ENCODE peak calls at places on chromosomes 13 and 19, in nine cellular contexts. One of them, this sample, is unnamed.

GRCh38 chr19:16807416-16808274 is 21.6 kb upstream of the SIN3B start:
- DNase-seq in activated naive CD8-positive, alpha-beta T cell treated with anti-CD3 and anti-CD28 coated beads for 36 hours: no peak
- DNase-seq in lung: no peak
- DNase-seq in activated CD4-positive, CD25-positive, alpha-beta regulatory T cell treated with anti-CD3 and anti-CD28 coated beads, Interleukin-2, amount 50 U/mL, for 16 hours: no peak
- DNase-seq in upper lobe of right lung: no peak
- DNase-seq in NCI-H510A treated with DMSO at 0.1 percent for 48 hours: no peak
- DNase-seq in stimulated activated CD4-positive, alpha-beta T cell treated with anti-CD3 and anti-CD28 coated beads, Interleukin-15, amount 100 ng/mL, for 1 hour: no peak
- DNase-seq in stimulated activated effector memory CD8-positive, alpha-beta T cell treated with anti-CD3 and anti-CD28 coated beads, Interleukin-12 subunit alpha, Interleukin-12 subunit beta, amount 100 ng/mL, for 72 hours: no peak
- DNase-seq in AG04449: no peak
- DNase-seq in this sample: no peak

GRCh38 chr19:19238126-19238894 is 26.6 kb downstream of the NCAN start:
- DNase-seq in activated naive CD8-positive, alpha-beta T cell treated with anti-CD3 and anti-CD28 coated beads for 36 hours: no peak
- DNase-seq in NCI-H510A treated with DMSO at 0.1 percent for 48 hours: no peak
- DNase-seq in upper lobe of right lung: no peak
- DNase-seq in stimulated activated CD4-positive, alpha-beta T cell treated with anti-CD3 and anti-CD28 coated beads, Interleukin-15, amount 100 ng/mL, for 1 hour: no peak
- DNase-seq in lung: no peak
- DNase-seq in activated CD4-positive, CD25-positive, alpha-beta regulatory T cell treated with anti-CD3 and anti-CD28 coated beads, Interleukin-2, amount 50 U/mL, for 16 hours: no peak
- DNase-seq in stimulated activated effector memory CD8-positive, alpha-beta T cell treated with anti-CD3 and anti-CD28 coated beads, Interleukin-12 subunit alpha, Interleukin-12 subunit beta, amount 100 ng/mL, for 72 hours: no peak
- DNase-seq in AG04449: no peak
- DNase-seq in this sample: no peak

GRCh38 chr13:99605417-99606321 is 104.4 kb downstream of the TM9SF2 start:
- DNase-seq in upper lobe of right lung: peak; percentile 72
- DNase-seq in activated CD4-positive, CD25-positive, alpha-beta regulatory T cell treated with anti-CD3 and anti-CD28 coated beads, Interleukin-2, amount 50 U/mL, for 16 hours: peak; percentile 29
- DNase-seq in activated naive CD8-positive, alpha-beta T cell treated with anti-CD3 and anti-CD28 coated beads for 36 hours: peak; percentile 47
- DNase-seq in stimulated activated CD4-positive, alpha-beta T cell treated with anti-CD3 and anti-CD28 coated beads, Interleukin-15, amount 100 ng/mL, for 1 hour: no peak
- DNase-seq in lung: peak; percentile 32
- DNase-seq in stimulated activated effector memory CD8-positive, alpha-beta T cell treated with anti-CD3 and anti-CD28 coated beads, Interleukin-12 subunit alpha, Interleukin-12 subunit beta, amount 100 ng/mL, for 72 hours: peak; percentile 73
- DNase-seq in AG04449: no peak
- DNase-seq in NCI-H510A treated with DMSO at 0.1 percent for 48 hours: peak; percentile 50
- DNase-seq in this sample: peak; percentile 23

GRCh38 chr13:71661921-71662320 is 205.1 kb downstream of the DACH1 start:
- DNase-seq in stimulated activated effector memory CD8-positive, alpha-beta T cell treated with anti-CD3 and anti-CD28 coated beads, Interleukin-12 subunit alpha, Interleukin-12 subunit beta, amount 100 ng/mL, for 72 hours: no peak
- DNase-seq in lung: no peak
- DNase-seq in upper lobe of right lung: no peak
- DNase-seq in stimulated activated CD4-positive, alpha-beta T cell treated with anti-CD3 and anti-CD28 coated beads, Interleukin-15, amount 100 ng/mL, for 1 hour: no peak
- DNase-seq in activated naive CD8-positive, alpha-beta T cell treated with anti-CD3 and anti-CD28 coated beads for 36 hours: no peak
- DNase-seq in AG04449: no peak
- DNase-seq in activated CD4-positive, CD25-positive, alpha-beta regulatory T cell treated with anti-CD3 and anti-CD28 coated beads, Interleukin-2, amount 50 U/mL, for 16 hours: no peak
- DNase-seq in NCI-H510A treated with DMSO at 0.1 percent for 48 hours: no peak
- DNase-seq in this sample: no peak

GRCh38 chr19:52148256-52148655 is 8.5 kb upstream of the ZNF616 start:
- DNase-seq in stimulated activated effector memory CD8-positive, alpha-beta T cell treated with anti-CD3 and anti-CD28 coated beads, Interleukin-12 subunit alpha, Interleukin-12 subunit beta, amount 100 ng/mL, for 72 hours: no peak
- DNase-seq in stimulated activated CD4-positive, alpha-beta T cell treated with anti-CD3 and anti-CD28 coated beads, Interleukin-15, amount 100 ng/mL, for 1 hour: no peak
- DNase-seq in lung: no peak
- DNase-seq in activated CD4-positive, CD25-positive, alpha-beta regulatory T cell treated with anti-CD3 and anti-CD28 coated beads, Interleukin-2, amount 50 U/mL, for 16 hours: no peak
- DNase-seq in AG04449: no peak
- DNase-seq in upper lobe of right lung: no peak
- DNase-seq in NCI-H510A treated with DMSO at 0.1 percent for 48 hours: no peak
- DNase-seq in activated naive CD8-positive, alpha-beta T cell treated with anti-CD3 and anti-CD28 coated beads for 36 hours: no peak
- DNase-seq in this sample: no peak

GRCh38 chr19:17762505-17763229 is 11.4 kb downstream of the FCHO1 start:
- DNase-seq in AG04449: no peak
- DNase-seq in activated naive CD8-positive, alpha-beta T cell treated with anti-CD3 and anti-CD28 coated beads for 36 hours: no peak
- DNase-seq in NCI-H510A treated with DMSO at 0.1 percent for 48 hours: no peak
- DNase-seq in lung: no peak
- DNase-seq in stimulated activated effector memory CD8-positive, alpha-beta T cell treated with anti-CD3 and anti-CD28 coated beads, Interleukin-12 subunit alpha, Interleukin-12 subunit beta, amount 100 ng/mL, for 72 hours: no peak
- DNase-seq in activated CD4-positive, CD25-positive, alpha-beta regulatory T cell treated with anti-CD3 and anti-CD28 coated beads, Interleukin-2, amount 50 U/mL, for 16 hours: no peak
- DNase-seq in upper lobe of right lung: no peak
- DNase-seq in stimulated activated CD4-positive, alpha-beta T cell treated with anti-CD3 and anti-CD28 coated beads, Interleukin-15, amount 100 ng/mL, for 1 hour: no peak
- DNase-seq in this sample: no peak

GRCh38 chr19:38266981-38267597 is 2.7 kb downstream of the SPINT2 start:
- DNase-seq in AG04449: no peak
- DNase-seq in stimulated activated CD4-positive, alpha-beta T cell treated with anti-CD3 and anti-CD28 coated beads, Interleukin-15, amount 100 ng/mL, for 1 hour: no peak
- DNase-seq in NCI-H510A treated with DMSO at 0.1 percent for 48 hours: peak; percentile 39
- DNase-seq in activated CD4-positive, CD25-positive, alpha-beta regulatory T cell treated with anti-CD3 and anti-CD28 coated beads, Interleukin-2, amount 50 U/mL, for 16 hours: no peak
- DNase-seq in stimulated activated effector memory CD8-positive, alpha-beta T cell treated with anti-CD3 and anti-CD28 coated beads, Interleukin-12 subunit alpha, Interleukin-12 subunit beta, amount 100 ng/mL, for 72 hours: no peak
- DNase-seq in lung: no peak
- DNase-seq in upper lobe of right lung: no peak
- DNase-seq in activated naive CD8-positive, alpha-beta T cell treated with anti-CD3 and anti-CD28 coated beads for 36 hours: no peak
- DNase-seq in this sample: no peak

GRCh38 chr13:52127783-52128702 is 830 bp downstream of the NEK5 start:
- DNase-seq in upper lobe of right lung: no peak
- DNase-seq in activated naive CD8-positive, alpha-beta T cell treated with anti-CD3 and anti-CD28 coated beads for 36 hours: peak; percentile 42
- DNase-seq in NCI-H510A treated with DMSO at 0.1 percent for 48 hours: peak; percentile 69
- DNase-seq in stimulated activated CD4-positive, alpha-beta T cell treated with anti-CD3 and anti-CD28 coated beads, Interleukin-15, amount 100 ng/mL, for 1 hour: peak; percentile 26
- DNase-seq in lung: peak; percentile 55
- DNase-seq in activated CD4-positive, CD25-positive, alpha-beta regulatory T cell treated with anti-CD3 and anti-CD28 coated beads, Interleukin-2, amount 50 U/mL, for 16 hours: no peak
- DNase-seq in stimulated activated effector memory CD8-positive, alpha-beta T cell treated with anti-CD3 and anti-CD28 coated beads, Interleukin-12 subunit alpha, Interleukin-12 subunit beta, amount 100 ng/mL, for 72 hours: peak; percentile 69
- DNase-seq in AG04449: no peak
- DNase-seq in this sample: peak; percentile 33

GRCh38 chr13:28320884-28321574 is 173.9 kb downstream of the FLT1 start:
- DNase-seq in upper lobe of right lung: no peak
- DNase-seq in lung: no peak
- DNase-seq in AG04449: no peak
- DNase-seq in NCI-H510A treated with DMSO at 0.1 percent for 48 hours: peak; percentile 81
- DNase-seq in activated naive CD8-positive, alpha-beta T cell treated with anti-CD3 and anti-CD28 coated beads for 36 hours: no peak
- DNase-seq in stimulated activated CD4-positive, alpha-beta T cell treated with anti-CD3 and anti-CD28 coated beads, Interleukin-15, amount 100 ng/mL, for 1 hour: no peak
- DNase-seq in activated CD4-positive, CD25-positive, alpha-beta regulatory T cell treated with anti-CD3 and anti-CD28 coated beads, Interleukin-2, amount 50 U/mL, for 16 hours: no peak
- DNase-seq in stimulated activated effector memory CD8-positive, alpha-beta T cell treated with anti-CD3 and anti-CD28 coated beads, Interleukin-12 subunit alpha, Interleukin-12 subunit beta, amount 100 ng/mL, for 72 hours: no peak
- DNase-seq in this sample: no peak

GRCh38 chr13:107846642-107847041 is 368.7 kb downstream of the LIG4 start:
- DNase-seq in activated CD4-positive, CD25-positive, alpha-beta regulatory T cell treated with anti-CD3 and anti-CD28 coated beads, Interleukin-2, amount 50 U/mL, for 16 hours: no peak
- DNase-seq in stimulated activated effector memory CD8-positive, alpha-beta T cell treated with anti-CD3 and anti-CD28 coated beads, Interleukin-12 subunit alpha, Interleukin-12 subunit beta, amount 100 ng/mL, for 72 hours: no peak
- DNase-seq in NCI-H510A treated with DMSO at 0.1 percent for 48 hours: no peak
- DNase-seq in activated naive CD8-positive, alpha-beta T cell treated with anti-CD3 and anti-CD28 coated beads for 36 hours: no peak
- DNase-seq in AG04449: no peak
- DNase-seq in upper lobe of right lung: no peak
- DNase-seq in lung: no peak
- DNase-seq in stimulated activated CD4-positive, alpha-beta T cell treated with anti-CD3 and anti-CD28 coated beads, Interleukin-15, amount 100 ng/mL, for 1 hour: no peak
- DNase-seq in this sample: no peak

GRCh38 chr19:19444694-19445155 is 39.2 kb downstream of the GATAD2A start:
- DNase-seq in AG04449: no peak
- DNase-seq in NCI-H510A treated with DMSO at 0.1 percent for 48 hours: no peak
- DNase-seq in stimulated activated effector memory CD8-positive, alpha-beta T cell treated with anti-CD3 and anti-CD28 coated beads, Interleukin-12 subunit alpha, Interleukin-12 subunit beta, amount 100 ng/mL, for 72 hours: no peak
- DNase-seq in lung: no peak
- DNase-seq in stimulated activated CD4-positive, alpha-beta T cell treated with anti-CD3 and anti-CD28 coated beads, Interleukin-15, amount 100 ng/mL, for 1 hour: no peak
- DNase-seq in upper lobe of right lung: no peak
- DNase-seq in activated CD4-positive, CD25-positive, alpha-beta regulatory T cell treated with anti-CD3 and anti-CD28 coated beads, Interleukin-2, amount 50 U/mL, for 16 hours: no peak
- DNase-seq in activated naive CD8-positive, alpha-beta T cell treated with anti-CD3 and anti-CD28 coated beads for 36 hours: no peak
- DNase-seq in this sample: no peak

This sample was measured in GM18507.